ENCODE peak calls at places on chromosome 2, in six cellular contexts. O is caudate nucleus; U is A549; C is tibial artery; A is mammary epithelial cell; G is CD4-positive, alpha-beta memory T cell. R is an unnamed sample.

GRCh38 chr2:182606728-182607681 is 109.1 kb upstream of the DNAJC10 start:
- DNase-seq in G (no peak), C (no peak), O (no peak), U (no peak), A (no peak), R (no peak)

GRCh38 chr2:96359310-96359709 is 23.7 kb downstream of the NCAPH start:
- DNase-seq in C (no peak), U (peak), A (no peak), G (peak), O (peak), R (no peak)

GRCh38 chr2:205053827-205054410 is 508.6 kb downstream of the PARD3B start:
- DNase-seq in U (no peak), C (no peak), A (no peak), G (no peak), O (no peak), R (no peak)

GRCh38 chr2:240959941-240960308 is 38.5 kb upstream of the SNED1 start:
- DNase-seq in U (no peak), G (no peak), C (no peak), A (no peak), O (no peak), R (no peak)

GRCh38 chr2:113240150-113240914 is 38.4 kb downstream of the PAX8 start:
- DNase-seq in O (peak), G (no peak), U (peak), C (peak), A (peak), R (peak)

GRCh38 chr2:208984376-208985100 is 439.3 kb upstream of the MAP2 start:
- DNase-seq in U (no peak), O (no peak), G (no peak), A (peak), C (no peak), R (no peak)

GRCh38 chr2:205716126-205716525 is 33.8 kb downstream of the NRP2 start:
- DNase-seq in A (no peak), C (no peak), U (peak), O (no peak), G (no peak), R (no peak)

GRCh38 chr2:2448178-2448577 is 117.1 kb upstream of the MYT1L start:
- DNase-seq in C (no peak), A (no peak), O (no peak), U (no peak), G (no peak), R (no peak)

GRCh38 chr2:179818546-179818945 is 42.9 kb downstream of the ZNF385B start:
- DNase-seq in G (no peak), A (no peak), C (no peak), O (no peak), U (peak), R (no peak)

GRCh38 chr2:3265981-3266726 is 111.5 kb downstream of the EIPR1 start:
- DNase-seq in O (no peak), G (no peak), A (no peak), C (peak), U (no peak), R (no peak)

GRCh38 chr2:151297882-151298281 is 8.4 kb upstream of the NMI start:
- DNase-seq in A (no peak), O (no peak), G (no peak), C (no peak), U (no peak), R (no peak)

GRCh38 chr2:210663574-210663973 is 107.2 kb downstream of the CPS1 start:
- DNase-seq in O (no peak), C (no peak), U (peak), G (no peak), A (peak), R (no peak)

GRCh38 chr2:54787270-54787669 is 63.8 kb downstream of the EML6 start:
- DNase-seq in O (no peak), G (no peak), U (no peak), A (no peak), C (no peak), R (no peak)

GRCh38 chr2:186910996-186911395 is 62.0 kb upstream of the ZSWIM2 start:
- DNase-seq in G (no peak), U (no peak), O (no peak), A (no peak), C (no peak), R (no peak)

GRCh38 chr2:162475661-162476060 is 131.7 kb downstream of the GCA start:
- DNase-seq in A (peak), G (no peak), U (no peak), O (peak), C (no peak), R (no peak)

GRCh38 chr2:232372231-232373208 is 6.0 kb upstream of the ALPP start:
- DNase-seq in G (no peak), C (peak), O (no peak), U (no peak), A (peak), R (no peak)

GRCh38 chr2:66433945-66434678 is 813 bp upstream of the MEIS1 start:
- DNase-seq in G (no peak), U (peak), C (peak), A (peak), O (no peak), R (peak)

GRCh38 chr2:71772510-71773172 is 319.3 kb downstream of the DYSF start:
- DNase-seq in O (no peak), C (no peak), U (no peak), G (no peak), A (no peak), R (no peak)

GRCh38 chr2:197997083-197997541 is 192.7 kb downstream of the PLCL1 start:
- DNase-seq in O (no peak), U (no peak), G (no peak), A (no peak), C (no peak), R (no peak)

GRCh38 chr2:139031722-139032121 is 251.5 kb upstream of the NXPH2 start:
- DNase-seq in O (no peak), C (no peak), G (no peak), U (peak), A (peak), R (no peak)

GRCh38 chr2:148391324-148391723 is 253.2 kb upstream of the EPC2 start:
- DNase-seq in O (no peak), C (no peak), A (peak), U (no peak), G (no peak), R (no peak)

GRCh38 chr2:234378440-234378839 is 118.4 kb downstream of the ARL4C start:
- DNase-seq in O (no peak), U (no peak), G (no peak), C (no peak), A (no peak), R (no peak)

GRCh38 chr2:175203621-175204496 is 22.3 kb upstream of the ATP5MC3 start:
- DNase-seq in O (peak), G (peak), C (no peak), A (peak), U (peak), R (peak)

GRCh38 chr2:111072220-111072871 is 48.4 kb upstream of the BCL2L11 start:
- DNase-seq in A (peak), U (peak), G (no peak), C (no peak), O (no peak), R (no peak)

GRCh38 chr2:192194866-192195547 is at the start of gene TMEFF2:
- DNase-seq in U (peak), C (peak), O (peak), G (peak), A (peak), R (peak)

GRCh38 chr2:216298719-216299118 is 73.6 kb downstream of the MARCHF4 start:
- DNase-seq in O (no peak), A (peak), U (peak), C (no peak), G (no peak), R (no peak)

GRCh38 chr2:32064021-32064678 is 794 bp downstream of the SPAST start:
- DNase-seq in A (peak), O (no peak), U (peak), C (no peak), G (no peak), R (no peak)

GRCh38 chr2:224058048-224058775 is 19.1 kb upstream of the SERPINE2 start:
- DNase-seq in U (no peak), A (no peak), C (no peak), O (no peak), G (no peak), R (no peak)

GRCh38 chr2:137865954-137866540 is 98.2 kb upstream of the HNMT start:
- DNase-seq in A (peak), C (no peak), U (peak), O (no peak), G (peak), R (no peak)

GRCh38 chr2:235390108-235390815 is 103.6 kb upstream of the AGAP1 start:
- DNase-seq in G (peak), A (no peak), U (peak), C (no peak), O (no peak), R (no peak)

GRCh38 chr2:217886720-217887309 is 116.0 kb downstream of the TNS1 start:
- DNase-seq in O (no peak), U (peak), G (peak), A (peak), C (peak), R (peak)
- H3K27ac ChIP-seq in O (no peak), U (no peak), G (no peak), A (no peak), C (peak), R (no peak)

GRCh38 chr2:239288951-239289481 is 111.8 kb downstream of the HDAC4 start:
- DNase-seq in A (no peak), U (no peak), G (peak), C (peak), O (no peak), R (no peak)
- H3K27ac ChIP-seq in A (no peak), U (no peak), G (peak), C (no peak), O (no peak), R (peak)

GRCh38 chr2:237150186-237150585 is 64.5 kb downstream of the COPS8 start:
- DNase-seq in G (no peak), O (no peak), U (no peak), C (no peak), A (no peak), R (peak)
- H3K27ac ChIP-seq in G (no peak), O (no peak), U (no peak), C (no peak), A (no peak), R (no peak)

DNA sequence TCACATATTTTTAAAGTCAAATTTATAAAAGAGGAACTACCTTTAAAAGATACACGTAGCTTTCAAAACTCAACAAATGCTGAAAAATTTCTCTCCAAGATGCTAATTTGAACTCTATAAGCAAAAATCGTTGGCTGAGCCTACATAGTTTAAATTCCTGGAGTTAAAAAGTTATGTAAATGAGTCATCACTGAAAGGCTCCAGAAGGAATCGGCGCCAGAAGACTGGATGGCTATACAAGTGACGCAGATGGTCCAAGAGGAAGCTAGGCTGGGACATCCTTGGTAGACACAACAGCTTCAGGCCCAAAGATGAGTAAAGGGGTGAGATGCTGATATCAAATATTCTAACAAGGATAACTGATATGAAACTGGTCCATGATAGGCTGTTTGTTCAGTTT is 22.8 kb upstream of the DNAH6 start:
- DNase-seq in C (no peak), G (no peak), O (no peak), U (peak), A (no peak), R (peak)
- H3K27ac ChIP-seq in C (no peak), G (no peak), O (no peak), U (peak), A (no peak), R (peak)

DNA sequence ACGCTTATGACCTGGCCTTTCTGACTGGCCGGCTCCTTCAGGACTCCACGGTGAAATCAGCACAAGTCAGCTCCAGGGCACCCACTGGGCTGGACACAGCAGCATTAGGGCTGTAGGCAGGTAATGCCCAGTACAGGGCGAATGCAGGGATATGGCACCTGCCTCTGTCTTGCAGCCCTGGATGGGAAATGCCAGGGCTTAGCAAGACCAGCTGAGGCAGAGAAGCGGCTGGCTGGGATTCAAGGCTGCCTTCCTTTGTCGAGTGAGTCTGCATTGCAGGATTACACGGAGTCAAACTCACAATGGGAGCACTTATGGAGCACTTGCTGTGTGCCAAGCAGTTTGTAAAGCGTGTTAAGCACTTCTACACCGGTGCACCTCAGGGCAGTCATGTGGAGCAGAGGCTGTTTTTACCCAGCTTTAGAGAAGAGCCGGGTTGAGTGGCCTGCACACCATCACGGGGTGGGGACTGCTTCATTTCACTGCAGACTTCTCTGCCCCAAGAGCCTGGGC is 87.3 kb upstream of the HDAC4 start:
- DNase-seq in O (no peak), G (no peak), A (no peak), U (no peak), C (no peak), R (no peak)
- H3K27ac ChIP-seq in O (no peak), G (no peak), A (no peak), U (no peak), C (no peak), R (no peak)

GRCh38 chr2:120503206-120503792 is 157.4 kb downstream of the INHBB start:
- DNase-seq in A (no peak), C (peak), O (no peak), U (no peak), G (no peak), R (no peak)
- H3K27ac ChIP-seq in A (no peak), C (no peak), O (no peak), U (no peak), G (no peak), R (no peak)

DNA sequence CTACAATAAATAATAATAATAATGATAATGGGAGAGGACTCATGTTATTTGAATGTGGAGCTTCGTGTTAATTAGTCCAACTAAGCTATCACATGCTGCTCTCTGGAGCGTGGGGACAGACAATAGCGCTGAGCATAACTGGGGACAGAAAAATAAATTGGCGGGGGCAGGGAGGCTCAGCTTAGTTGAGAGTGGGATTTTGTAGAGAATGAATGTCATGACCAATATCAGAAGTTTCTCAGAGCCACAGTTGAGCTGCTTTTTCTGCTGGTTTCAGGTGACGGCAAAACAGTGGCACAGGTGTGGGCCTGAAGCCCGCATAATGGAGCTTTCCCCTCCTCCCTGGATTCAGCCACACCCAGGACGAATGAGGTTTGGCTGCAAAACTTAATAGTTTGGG is 111.1 kb upstream of the CAB39 start:
- DNase-seq in O (no peak), U (no peak), C (no peak), G (no peak), A (no peak), R (no peak)
- H3K27ac ChIP-seq in O (no peak), U (no peak), C (no peak), G (no peak), A (no peak), R (no peak)

GRCh38 chr2:11863103-11863502 is 116.7 kb downstream of the LPIN1 start:
- DNase-seq in U (no peak), A (no peak), C (no peak), O (no peak), G (peak), R (no peak)
- H3K27ac ChIP-seq in U (no peak), A (no peak), C (no peak), O (no peak), G (no peak), R (no peak)

GRCh38 chr2:98702127-98702802 is 28.7 kb downstream of the MGAT4A start:
- DNase-seq in C (peak), O (no peak), U (no peak), G (no peak), A (no peak), R (no peak)
- H3K27ac ChIP-seq in C (peak), O (no peak), U (no peak), G (peak), A (no peak), R (no peak)

DNA sequence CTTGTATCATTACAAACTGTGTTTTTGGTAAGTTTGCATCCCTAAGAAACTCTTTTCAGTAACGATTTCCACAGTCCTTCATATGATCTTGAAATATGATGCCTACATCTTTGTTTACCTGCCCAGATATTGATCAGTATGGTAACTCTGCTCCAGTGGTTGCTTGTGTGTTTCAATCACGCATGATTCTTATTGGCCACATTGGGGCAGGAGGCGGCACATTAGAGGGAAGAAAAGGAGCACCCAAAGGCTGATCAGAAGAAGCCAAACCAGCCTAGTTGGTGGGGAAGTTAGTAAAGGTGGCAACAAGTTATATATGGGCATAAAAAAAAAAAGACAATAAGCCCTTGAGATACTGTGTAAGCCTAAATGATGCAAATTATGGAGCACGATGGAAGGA is 158.9 kb downstream of the RHBDD1 start:
- DNase-seq in G (no peak), O (no peak), A (no peak), C (no peak), U (peak), R (no peak)
- H3K27ac ChIP-seq in G (no peak), O (no peak), A (no peak), C (no peak), U (no peak), R (no peak)

R was measured in SJSA1.